ENCODE peak calls at places on chromosomes 16 and 17, in five cellular contexts. X is A549, O is GM12878, Y is HepG2, S is K562. L is an unnamed sample.

GRCh38 chr16:20763461-20764232 is at the start of gene ACSM3:
- DNase-seq in Y (peak; percentile 83), O (peak; percentile 93), S (peak; percentile 92), X (peak; percentile 85), L (peak; percentile 39)

GRCh38 chr17:16506188-16506587 is 14.2 kb upstream of the LRRC75A start:
- DNase-seq in O (no peak), X (no peak), S (no peak), Y (no peak), L (no peak)

GRCh38 chr16:86256995-86257394 is 253.3 kb upstream of the FOXF1 start:
- DNase-seq in O (no peak), S (no peak), X (no peak), Y (no peak), L (no peak)

GRCh38 chr17:73011016-73011486 is 81.4 kb downstream of the SLC39A11 start:
- DNase-seq in Y (no peak), O (no peak), X (no peak), S (peak; percentile 67), L (no peak)

GRCh38 chr17:1830288-1830687 is 483 bp downstream of the RPA1 start:
- DNase-seq in O (no peak), Y (peak; percentile 8), S (peak; percentile 9), X (peak; percentile 33), L (no peak)

GRCh38 chr16:54237-54581 is 581 bp downstream of the SNRNP25 start:
- DNase-seq in S (no peak), Y (no peak), X (no peak), O (no peak), L (no peak)

GRCh38 chr16:80117731-80118130 is 423.1 kb upstream of the DYNLRB2 start:
- DNase-seq in Y (no peak), O (no peak), X (no peak), S (no peak), L (no peak)

GRCh38 chr17:64459284-64459747 is 10.4 kb downstream of the MILR1 start:
- DNase-seq in O (no peak), S (no peak), Y (no peak), X (no peak), L (no peak)

GRCh38 chr16:20001856-20002707 is 71.6 kb downstream of the GPR139 start:
- DNase-seq in S (no peak), O (no peak), Y (peak; percentile 44), X (no peak), L (no peak)

GRCh38 chr16:75053791-75054555 is 55.1 kb downstream of the ZNRF1 start:
- DNase-seq in O (no peak), Y (peak; percentile 94), X (no peak), S (no peak), L (no peak)
- TF ChIP-seq ESRRA in O (no peak), Y (peak; percentile 75), X (no peak), S (no peak), L (no peak)

GRCh38 chr17:76967762-76968161 is 99.6 kb downstream of the MGAT5B start:
- DNase-seq in O (no peak), X (no peak), Y (no peak), S (no peak), L (no peak)

GRCh38 chr17:76968707-76969597 is 100.7 kb downstream of the MGAT5B start:
- DNase-seq in X (no peak), Y (no peak), S (no peak), O (no peak), L (peak; percentile 96)

GRCh38 chr17:76972046-76972641 is 103.9 kb downstream of the MGAT5B start:
- DNase-seq in Y (no peak), X (no peak), O (no peak), S (no peak), L (no peak)

GRCh38 chr17:76966486-76967181 is 98.4 kb downstream of the MGAT5B start:
- DNase-seq in S (no peak), Y (no peak), O (no peak), X (no peak), L (no peak)

DNA sequence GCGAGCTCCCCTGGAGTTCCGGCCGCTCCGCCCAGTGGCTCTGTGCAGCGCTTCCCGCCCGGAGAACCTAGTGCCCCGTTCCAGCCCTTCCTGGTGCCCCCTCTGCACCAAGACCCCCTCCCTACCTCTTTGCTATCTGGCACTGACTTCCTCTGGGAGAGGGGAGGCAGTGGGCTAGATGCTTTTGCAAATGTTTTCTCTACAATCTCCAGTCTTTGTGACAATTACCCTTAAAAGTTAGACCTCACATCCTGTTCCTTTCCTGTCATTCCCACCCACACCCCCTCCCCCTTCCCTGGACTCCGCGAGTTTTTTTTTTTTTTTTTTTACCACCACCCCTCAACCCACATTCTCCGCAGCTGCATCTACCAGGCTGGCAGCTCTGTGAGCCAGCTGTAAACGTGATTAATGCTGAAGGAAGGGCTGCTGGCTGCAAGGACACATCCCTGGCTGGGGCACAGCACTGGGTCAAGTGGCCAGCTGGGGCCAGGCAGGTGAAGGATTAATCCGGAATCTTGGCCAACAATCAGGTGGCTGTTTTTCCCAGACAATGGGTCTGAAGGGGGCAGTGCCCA is 101.5 kb downstream of the MGAT5B start:
- DNase-seq in O (no peak), Y (no peak), X (no peak), S (no peak), L (peak; percentile 75)
- TF ChIP-seq ESRRA in O (no peak), Y (no peak), X (no peak), S (no peak), L (no peak)

DNA sequence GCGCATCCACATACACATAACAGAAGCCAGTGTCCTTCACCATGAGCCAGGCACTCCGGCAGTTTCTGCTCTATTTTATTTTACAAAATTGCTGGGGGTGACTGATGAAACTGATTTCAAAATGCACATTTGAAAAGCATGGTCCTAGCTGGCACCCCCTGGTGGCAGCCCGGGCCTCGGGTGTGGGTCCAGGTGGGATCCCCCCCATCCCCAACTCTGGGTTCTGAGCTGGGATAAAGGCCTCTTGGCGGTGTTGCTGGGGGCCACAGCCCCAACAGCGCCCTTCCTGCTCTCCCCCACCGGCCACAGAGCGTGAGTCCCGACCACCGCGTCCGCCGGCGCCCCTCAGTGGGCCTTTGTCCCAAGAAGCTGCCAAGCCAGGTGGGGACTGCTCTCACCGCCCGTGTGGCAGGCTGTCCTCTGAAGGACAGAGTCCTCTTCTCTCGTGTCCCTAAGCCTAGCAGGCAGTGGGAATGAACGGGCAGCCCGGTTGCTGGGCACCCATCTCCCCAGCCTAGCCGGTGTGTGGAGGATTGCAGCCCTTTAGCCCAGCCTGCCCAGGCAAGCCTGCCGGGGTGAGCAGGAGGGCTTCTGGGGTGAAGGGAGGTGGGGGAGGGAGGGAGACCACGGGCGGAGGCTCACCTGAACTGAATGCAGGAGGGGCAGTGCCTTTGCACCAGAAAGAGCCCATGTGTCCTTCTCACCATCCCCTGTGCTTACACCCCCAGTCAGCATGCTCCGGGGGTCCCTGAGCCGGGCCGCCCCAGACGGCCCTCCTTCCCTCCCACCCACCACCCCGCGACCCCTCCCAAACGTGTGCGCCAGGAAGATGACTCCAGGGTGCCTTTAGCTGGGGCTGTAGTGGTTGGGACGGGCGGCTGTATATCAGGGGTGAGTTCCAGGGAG is 898 bp downstream of the SNAI3 start:
- DNase-seq in S (peak; percentile 73), O (no peak), X (peak; percentile 84), Y (no peak), L (peak; percentile 50)
- TF ChIP-seq ESRRA in S (no peak), O (no peak), X (no peak), Y (no peak), L (no peak)

DNA sequence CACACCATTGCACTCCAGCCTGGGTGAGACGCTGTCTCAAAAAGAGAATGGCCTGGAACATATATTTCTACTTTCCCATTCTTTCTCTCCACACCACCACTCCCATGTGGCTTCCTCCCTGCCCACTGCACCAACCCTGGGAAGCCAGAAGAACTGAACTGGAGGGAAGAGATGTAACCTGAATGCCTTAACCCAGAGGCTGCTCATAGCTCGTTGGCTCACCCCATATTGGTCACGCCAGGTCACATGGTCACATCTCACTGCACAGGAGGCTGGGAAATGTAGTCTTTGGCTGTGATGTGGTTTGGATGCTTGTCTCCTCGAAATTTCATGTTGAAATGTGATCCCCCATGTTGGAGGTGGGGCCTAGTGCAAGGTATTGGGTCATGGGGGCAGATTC is 5.9 kb upstream of the DNAH17 start:
- DNase-seq in X (peak; percentile 76), S (peak; percentile 47), O (no peak), Y (no peak), L (peak; percentile 52)
- TF ChIP-seq ESRRA in X (no peak), S (no peak), O (no peak), Y (no peak), L (no peak)

GRCh38 chr16:75483222-75483621 is 12.0 kb downstream of the CHST6 start:
- DNase-seq in X (no peak), O (no peak), S (no peak), Y (no peak), L (no peak)
- TF ChIP-seq ESRRA in X (no peak), O (no peak), S (no peak), Y (no peak), L (no peak)

GRCh38 chr17:5747964-5748363 is 163.7 kb upstream of the NLRP1 start:
- DNase-seq in O (no peak), S (no peak), Y (no peak), X (no peak), L (no peak)
- TF ChIP-seq ESRRA in O (no peak), S (no peak), Y (no peak), X (no peak), L (no peak)

GRCh38 chr16:88957887-88958577 is 19.0 kb downstream of the CBFA2T3 start:
- DNase-seq in Y (no peak), X (no peak), O (no peak), S (no peak), L (no peak)
- TF ChIP-seq ESRRA in Y (no peak), X (no peak), O (no peak), S (no peak), L (no peak)

GRCh38 chr17:40067710-40068109 is 4.9 kb downstream of the THRA start:
- DNase-seq in Y (no peak), X (no peak), S (no peak), O (no peak), L (no peak)

GRCh38 chr17:40065041-40065770 is 2.4 kb downstream of the THRA start:
- DNase-seq in S (no peak), O (no peak), X (no peak), Y (no peak), L (no peak)

GRCh38 chr17:40068129-40068581 is 5.4 kb downstream of the THRA start:
- DNase-seq in S (no peak), O (no peak), Y (no peak), X (no peak), L (no peak)

GRCh38 chr17:40063915-40064531 is 1.3 kb downstream of the THRA start:
- DNase-seq in X (no peak), Y (peak; percentile 47), S (no peak), O (no peak), L (no peak)

DNA sequence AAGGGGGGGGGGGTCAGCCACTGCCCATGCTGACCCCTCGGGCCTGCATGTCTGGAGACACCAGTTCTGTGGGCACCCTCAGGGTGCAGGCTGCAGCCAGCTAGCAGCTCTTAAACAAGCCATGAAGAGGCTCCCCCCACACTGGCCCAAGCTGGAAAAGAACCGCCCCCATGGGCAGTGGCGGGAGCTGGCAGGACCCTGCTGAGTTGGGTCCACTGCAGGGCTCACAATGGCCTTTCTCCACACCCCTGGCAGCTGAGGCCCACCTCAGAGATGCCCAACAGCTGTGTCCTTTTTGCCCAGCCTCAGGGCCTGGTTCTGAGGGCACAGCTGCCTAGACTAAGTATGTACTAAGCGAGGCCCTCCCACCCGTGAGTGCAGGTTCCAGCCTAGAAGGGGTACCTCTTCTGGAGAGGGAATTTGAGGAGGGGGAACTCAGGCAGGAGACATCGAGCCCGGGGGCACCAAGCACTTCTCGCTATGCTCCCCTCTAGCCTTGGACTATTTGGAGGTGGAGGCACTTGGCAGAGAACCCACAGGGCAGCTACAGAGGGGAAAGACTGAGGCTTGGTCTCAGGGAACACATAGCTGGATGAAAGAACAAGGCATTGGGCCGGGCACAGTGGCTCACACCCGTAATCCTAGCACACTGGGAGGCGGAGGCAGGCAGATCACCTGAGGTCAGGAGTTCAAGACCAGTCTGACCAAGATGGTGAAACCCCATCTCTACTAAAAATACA is 3.2 kb downstream of the THRA start:
- DNase-seq in Y (no peak), S (no peak), O (no peak), X (no peak), L (no peak)
- TF ChIP-seq ESRRA in Y (no peak), S (no peak), O (no peak), X (no peak), L (no peak)

GRCh38 chr17:7108981-7109380 is 5.6 kb downstream of the ASGR2 start:
- DNase-seq in S (no peak), X (no peak), Y (no peak), O (no peak), L (no peak)
- TF ChIP-seq ESRRA in S (no peak), X (no peak), Y (no peak), O (no peak), L (no peak)